ENCODE peak calls at places on chromosomes 2 and 18, in seven cellular contexts. K is stimulated activated CD4-positive, alpha-beta T cell treated with anti-CD3 and anti-CD28 coated beads, Interleukin-2, amount 100 ng/mL, for 48 hours; T is RPMI7951; I is CD4-positive, alpha-beta T cell; X is sciatic nerve; B is activated CD8-positive, alpha-beta memory T cell treated with anti-CD3 and anti-CD28 coated beads, Interleukin-2, amount 50 U/mL, for 48 hours; A is NCI-H146. G is an unnamed sample.

GRCh38 chr2:10375570-10376266 is 72.4 kb downstream of the ODC1 start:
- DNase-seq in K (no peak), T (no peak), I (no peak), X (no peak), B (no peak), A (peak), G (no peak)

GRCh38 chr18:8084160-8084559 is 517.0 kb downstream of the PTPRM start:
- DNase-seq in K (no peak), T (peak), I (no peak), X (no peak), B (no peak), A (peak), G (no peak)

GRCh38 chr2:128978155-128978707 is 659.6 kb upstream of the HS6ST1 start:
- DNase-seq in K (no peak), T (no peak), I (no peak), X (no peak), B (no peak), A (no peak), G (no peak)

GRCh38 chr2:16656784-16657391 is 8.7 kb downstream of the CYRIA start:
- DNase-seq in K (no peak), T (no peak), I (no peak), X (no peak), B (no peak), A (no peak), G (no peak)

GRCh38 chr18:58223717-58224424 is 179.8 kb downstream of the NEDD4L start:
- DNase-seq in K (no peak), T (peak), I (no peak), X (no peak), B (no peak), A (no peak), G (no peak)

GRCh38 chr18:75213610-75214009 is 3.0 kb downstream of the TSHZ1 start:
- DNase-seq in K (no peak), T (peak), I (no peak), X (no peak), B (no peak), A (peak), G (no peak)

GRCh38 chr18:44791520-44791919 is 110.8 kb downstream of the SETBP1 start:
- DNase-seq in K (no peak), T (no peak), I (no peak), X (no peak), B (no peak), A (no peak), G (no peak)

GRCh38 chr2:100801402-100801801 is 18.5 kb upstream of the NPAS2 start:
- DNase-seq in K (no peak), T (no peak), I (no peak), X (no peak), B (no peak), A (no peak), G (no peak)

GRCh38 chr2:235716875-235717496 is 223.1 kb downstream of the AGAP1 start:
- DNase-seq in K (no peak), T (peak), I (no peak), X (no peak), B (no peak), A (peak), G (no peak)

GRCh38 chr2:134766583-134766982 is 47.8 kb upstream of the TMEM163 start:
- DNase-seq in K (no peak), T (no peak), I (no peak), X (no peak), B (no peak), A (no peak), G (no peak)

GRCh38 chr2:101895819-101896322 is 95.9 kb upstream of the IL1R2 start:
- DNase-seq in K (no peak), T (no peak), I (no peak), X (no peak), B (no peak), A (no peak), G (no peak)